ENCODE peak calls at places on chromosomes 3 and 15, in eight cellular contexts. K is small intestine, X is hepatocyte, F is AG09309, R is GM23248, D is cardiac fibroblast, A is NT2/D1, V is A549. L is an unnamed sample.

GRCh38 chr3:146274833-146275232 is 23.9 kb upstream of the PLSCR4 start:
- DNase-seq in K (no peak), X (no peak), F (peak; percentile 61), R (peak; percentile 89), D (peak; percentile 96), A (no peak), V (no peak), L (no peak)

GRCh38 chr3:105473521-105474223 is 107.0 kb downstream of the ALCAM start:
- DNase-seq in K (no peak), X (peak; percentile 8), F (peak; percentile 68), R (peak; percentile 87), D (peak; percentile 89), A (no peak), V (no peak), L (peak; percentile 61)

GRCh38 chr15:60374209-60374608 is 23.6 kb downstream of the ANXA2 start:
- DNase-seq in K (no peak), X (no peak), F (no peak), R (peak; percentile 35), D (no peak), A (no peak), V (no peak), L (no peak)

GRCh38 chr3:16319307-16319706 is 54.3 kb downstream of the OXNAD1 start:
- DNase-seq in K (peak; percentile 43), X (no peak), F (no peak), R (no peak), D (peak; percentile 27), A (peak; percentile 33), V (peak; percentile 21), L (peak; percentile 33)

GRCh38 chr15:72227720-72228119 is 3.3 kb downstream of the PKM start:
- DNase-seq in K (no peak), X (no peak), F (no peak), R (peak; percentile 45), D (peak; percentile 46), A (no peak), V (no peak), L (no peak)

GRCh38 chr15:85624241-85624855 is 170.4 kb downstream of the KLHL25 start:
- DNase-seq in K (peak; percentile 32), X (no peak), F (no peak), R (peak; percentile 64), D (peak; percentile 71), A (no peak), V (no peak), L (no peak)

GRCh38 chr3:42850263-42850662 is 25.4 kb downstream of the CYP8B1 start:
- DNase-seq in K (no peak), X (no peak), F (no peak), R (no peak), D (no peak), A (no peak), V (no peak), L (no peak)

GRCh38 chr15:94602771-94603474 is 371.6 kb downstream of the MCTP2 start:
- DNase-seq in K (no peak), X (no peak), F (no peak), R (no peak), D (no peak), A (no peak), V (no peak), L (no peak)

DNA sequence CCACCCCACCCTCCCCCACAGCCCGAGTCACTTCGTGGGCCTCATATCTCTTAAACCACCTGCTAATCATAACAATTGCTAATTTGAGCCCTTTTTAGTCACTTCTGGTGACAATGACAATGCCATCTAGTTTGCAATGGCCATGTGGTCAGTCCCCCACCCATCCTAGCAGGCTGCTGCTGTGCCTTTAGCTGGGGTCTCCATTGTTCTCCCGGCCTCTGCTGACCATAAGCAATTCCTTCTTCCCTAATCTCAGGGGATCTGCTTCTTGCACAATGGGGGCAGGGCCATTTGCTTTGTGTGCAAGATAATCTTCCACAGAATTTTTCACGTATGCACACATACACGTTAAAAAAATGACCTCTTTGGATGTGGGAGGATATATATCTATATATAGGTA is 406.1 kb upstream of the ONECUT1 start:
- DNase-seq in K (no peak), X (no peak), F (no peak), R (no peak), D (no peak), A (no peak), V (no peak), L (no peak)
- H3K4me3 ChIP-seq in K (no peak overlapping the region), X (no peak overlapping the region), F (no peak overlapping the region), R (no peak overlapping the region), D (no peak overlapping the region), A (no peak overlapping the region), V (no peak overlapping the region), L (no peak overlapping the region)

GRCh38 chr3:17830786-17831185 is 88.4 kb upstream of the TBC1D5 start:
- DNase-seq in K (no peak), X (no peak), F (no peak), R (no peak), D (peak; percentile 27), A (no peak), V (no peak), L (no peak)

GRCh38 chr3:17828388-17828787 is 86.0 kb upstream of the TBC1D5 start:
- DNase-seq in K (no peak), X (no peak), F (no peak), R (no peak), D (no peak), A (no peak), V (no peak), L (no peak)

GRCh38 chr3:17833786-17834559 is 91.5 kb upstream of the TBC1D5 start:
- DNase-seq in K (no peak), X (no peak), F (no peak), R (no peak), D (no peak), A (no peak), V (no peak), L (peak; percentile 87)

GRCh38 chr3:17832021-17832420 is 89.6 kb upstream of the TBC1D5 start:
- DNase-seq in K (no peak), X (no peak), F (no peak), R (peak; percentile 69), D (peak; percentile 63), A (no peak), V (no peak), L (peak; percentile 40)

GRCh38 chr3:17831366-17831765 is 88.9 kb upstream of the TBC1D5 start:
- DNase-seq in K (no peak), X (no peak), F (no peak), R (peak; percentile 65), D (peak; percentile 62), A (no peak), V (no peak), L (peak; percentile 64)
- H3K4me3 ChIP-seq in K (no peak overlapping the region), X (no peak overlapping the region), F (no peak overlapping the region), R (no peak overlapping the region), D (no peak overlapping the region), A (no peak overlapping the region), V (no peak overlapping the region), L (no peak overlapping the region)

GRCh38 chr15:77144028-77144427 is 73.1 kb upstream of the TSPAN3 start:
- DNase-seq in K (peak; percentile 77), X (no peak), F (peak; percentile 20), R (peak; percentile 71), D (peak; percentile 77), A (no peak), V (no peak), L (peak; percentile 4)
- H3K4me3 ChIP-seq in K (no peak overlapping the region), X (no peak overlapping the region), F (no peak overlapping the region), R (peak overlapping the region; percentile 48), D (peak overlapping the region; percentile 12), A (no peak overlapping the region), V (no peak overlapping the region), L (no peak overlapping the region)

DNA sequence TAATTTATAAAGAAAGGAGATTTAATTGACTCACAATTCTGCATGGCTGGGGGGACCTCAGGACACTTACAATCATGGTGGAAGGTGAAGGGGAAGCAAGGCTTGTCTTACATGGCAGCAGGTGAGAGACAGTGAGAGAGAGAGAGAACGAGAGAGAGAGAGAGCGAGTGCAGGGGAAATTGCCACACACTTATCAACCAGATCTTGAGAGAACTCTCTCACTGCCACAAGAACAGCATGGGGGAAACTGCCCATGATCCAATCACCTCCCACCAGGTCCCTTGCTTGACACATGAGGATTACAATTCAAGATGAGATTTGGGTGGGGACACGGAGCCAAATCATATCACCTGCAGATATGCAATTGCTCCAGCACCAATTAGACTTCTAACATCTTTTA is 7.1 kb upstream of the RPL39L start:
- DNase-seq in K (no peak), X (no peak), F (no peak), R (no peak), D (no peak), A (no peak), V (no peak), L (no peak)
- H3K4me3 ChIP-seq in K (no peak overlapping the region), X (no peak overlapping the region), F (no peak overlapping the region), R (no peak overlapping the region), D (no peak overlapping the region), A (no peak overlapping the region), V (no peak overlapping the region), L (no peak overlapping the region)

DNA sequence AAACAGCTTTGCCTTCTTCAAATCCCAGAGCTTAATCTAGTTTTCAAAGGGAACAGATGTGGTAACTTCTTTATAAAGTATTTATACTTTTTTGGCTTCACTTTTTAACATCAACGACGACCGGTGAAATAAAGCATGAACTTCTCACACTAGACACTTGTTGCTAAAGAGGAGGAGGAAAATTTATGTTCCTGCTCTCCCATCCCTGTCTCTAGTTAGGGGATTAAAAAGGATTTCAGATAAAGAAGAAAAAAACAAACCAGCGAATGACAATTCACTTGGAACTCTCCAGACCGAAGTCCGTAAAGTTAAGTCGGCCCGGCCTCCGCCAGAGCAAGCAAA is 672 bp downstream of the NEDD4 start:
- DNase-seq in K (peak; percentile 62), X (no peak), F (peak; percentile 17), R (peak; percentile 84), D (peak; percentile 65), A (no peak), V (no peak), L (no peak)
- H3K4me3 ChIP-seq in K (peak overlapping the region; percentile 54), X (peak overlapping the region; percentile 90), F (peak overlapping the region; percentile 86), R (peak overlapping the region; percentile 77), D (peak overlapping the region; percentile 87), A (peak overlapping the region; percentile 60), V (peak overlapping the region; percentile 73), L (peak overlapping the region; percentile 68)

L was measured in epithelial cell of esophagus.